ENCODE peak calls at places on chromosomes 2 and 18, in four cellular contexts. J is uterus, V is heart left ventricle, X is stomach. O is an unnamed sample. For H3K4me1, the result is how much of the 10 kb centered on the place peaks cover.

GRCh38 chr2:85135066-85135914 is 2.1 kb downstream of the TCF7L1 start:
- DNase-seq in J (no peak), V (no peak), X (no peak), O (no peak)

GRCh38 chr2:213279961-213280360 is 4.3 kb upstream of the SPAG16 start:
- DNase-seq in J (peak), V (no peak), X (no peak), O (no peak)

GRCh38 chr2:28906376-28906775 is 11.9 kb downstream of the WDR43 start:
- DNase-seq in J (no peak), V (no peak), X (no peak), O (no peak)

GRCh38 chr2:6679481-6679880 is 186.2 kb downstream of the CMPK2 start:
- DNase-seq in J (no peak), V (no peak), X (no peak), O (no peak)

GRCh38 chr2:229376866-229377265 is 105.8 kb upstream of the PID1 start:
- DNase-seq in J (no peak), V (no peak), X (no peak), O (no peak)

GRCh38 chr18:49561377-49562193 is at the start of gene LIPG:
- DNase-seq in J (no peak), V (no peak), X (peak), O (peak)

GRCh38 chr18:21386523-21387240 is 144.7 kb downstream of the GREB1L start:
- DNase-seq in J (no peak), V (no peak), X (no peak), O (no peak)

GRCh38 chr2:127197475-127198385 is 22.4 kb downstream of the CYP27C1 start:
- DNase-seq in J (no peak), V (no peak), X (peak), O (peak)

GRCh38 chr2:233846387-233847247 is 7.7 kb downstream of the HJURP start:
- DNase-seq in J (no peak), V (no peak), X (peak), O (no peak)

GRCh38 chr18:50973367-50974126 is 5.7 kb downstream of the ELAC1 start:
- DNase-seq in J (no peak), V (no peak), X (no peak), O (peak)

GRCh38 chr2:144261336-144261735 is 258.6 kb downstream of the ZEB2 start:
- DNase-seq in J (no peak), V (no peak), X (no peak), O (no peak)

GRCh38 chr18:31396796-31397195 is 20.2 kb downstream of the DSG4 start:
- DNase-seq in J (no peak), V (no peak), X (no peak), O (no peak)

GRCh38 chr2:66080136-66080535 is 354.8 kb upstream of the MEIS1 start:
- DNase-seq in J (no peak), V (no peak), X (no peak), O (no peak)

GRCh38 chr18:77107218-77107815 is 25.3 kb downstream of the MBP start:
- DNase-seq in J (peak), V (no peak), X (no peak), O (peak)

GRCh38 chr2:37488911-37489310 is 144.5 kb downstream of the QPCT start:
- DNase-seq in J (no peak), V (no peak), X (no peak), O (no peak)

GRCh38 chr2:44713170-44713569 is 228.3 kb upstream of the SIX3 start:
- DNase-seq in J (no peak), V (no peak), X (no peak), O (no peak)

GRCh38 chr2:36486546-36487044 is 111.4 kb downstream of the FEZ2 start:
- DNase-seq in J (no peak), V (no peak), X (no peak), O (no peak)

GRCh38 chr2:240816584-240817495 is 3.2 kb downstream of the KIF1A start:
- DNase-seq in J (no peak), V (no peak), X (no peak), O (no peak)

GRCh38 chr2:227821043-227821942 is 7.7 kb downstream of the CCL20 start:
- DNase-seq in J (no peak), V (no peak), X (peak), O (no peak)

GRCh38 chr2:102065675-102066252 is 74.0 kb downstream of the IL1R2 start:
- DNase-seq in J (peak), V (no peak), X (peak), O (peak)

DNA sequence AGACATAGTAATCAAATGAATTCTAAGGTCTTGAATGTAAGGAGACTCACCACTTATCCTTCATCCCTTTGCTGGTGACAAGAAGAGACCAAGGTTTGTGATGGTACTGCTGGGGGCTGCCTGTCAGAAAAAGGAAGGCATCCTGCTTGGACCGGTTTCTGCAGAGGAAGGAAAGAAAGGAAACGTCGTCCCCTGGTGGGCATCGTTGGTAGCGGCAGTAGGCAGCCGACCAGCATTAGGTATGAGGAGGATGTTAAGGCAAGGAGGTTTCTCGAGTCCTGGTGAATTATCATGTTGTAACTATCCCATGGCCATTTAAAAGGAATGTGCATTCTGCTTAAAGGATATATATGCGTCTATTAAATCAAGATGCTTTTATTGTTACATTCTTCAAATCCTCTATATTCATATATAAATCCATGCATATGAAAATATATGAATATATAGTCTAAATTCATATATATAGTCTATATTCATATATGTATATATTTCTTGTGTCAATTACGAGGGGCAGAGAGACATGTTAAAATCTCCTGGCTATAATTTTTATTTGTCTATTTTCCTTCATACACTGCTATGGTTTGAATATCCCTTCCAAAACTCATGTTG is 94.4 kb upstream of the TGFA start:
- DNase-seq in J (no peak), V (peak), X (peak), O (no peak)
- H3K4me1 ChIP-seq in J (under half), V (under half), X (under half), O (under half)

GRCh38 chr18:11872479-11873136 is 21.4 kb downstream of the CHMP1B start:
- DNase-seq in J (no peak), V (no peak), X (peak), O (peak)
- TF ChIP-seq CTCF in J (no peak), V (peak), X (no peak), O (peak)

DNA sequence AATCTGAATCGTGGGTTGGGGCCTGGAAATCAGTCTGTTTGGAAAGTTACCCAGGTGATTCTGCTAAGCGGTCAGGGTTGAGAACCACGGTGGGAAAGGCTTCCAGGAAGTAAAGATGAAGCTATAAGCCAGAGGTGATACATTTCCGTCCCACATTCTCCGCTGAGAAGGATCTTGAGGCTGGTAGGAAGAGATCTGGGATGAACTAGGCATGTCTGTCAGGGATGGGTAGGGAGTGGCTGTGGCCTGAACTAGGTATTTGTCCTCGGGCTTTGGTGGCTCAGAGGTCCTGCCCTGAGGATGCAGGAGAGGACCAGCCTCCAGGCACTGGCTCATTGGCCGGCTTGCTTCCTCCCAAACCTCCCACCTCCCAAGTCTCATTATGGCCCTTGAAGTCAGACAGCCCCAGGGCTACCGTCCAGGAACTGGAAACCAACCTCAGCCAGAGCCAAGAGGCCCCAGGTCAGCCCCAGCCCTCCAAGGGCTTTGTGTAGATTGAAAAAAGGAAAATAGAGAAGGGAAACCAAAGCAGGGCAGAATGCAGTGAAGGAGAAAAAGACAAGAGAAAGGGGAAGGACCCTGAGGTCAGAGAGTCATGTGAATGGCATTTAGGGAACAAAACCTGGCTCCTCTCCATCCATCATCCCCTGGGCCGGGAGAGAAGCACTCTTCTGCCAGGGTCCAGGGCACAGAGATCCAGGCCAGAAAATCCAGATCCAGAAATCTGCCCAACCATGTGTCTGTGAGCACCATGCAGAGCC is 119.5 kb downstream of the ZFP36L2 start:
- DNase-seq in J (no peak), V (peak), X (no peak), O (no peak)
- H3K4me1 ChIP-seq in J (under half), V (under half), X (under half), O (under half)

GRCh38 chr2:23617167-23617787 is 232.3 kb downstream of the KLHL29 start:
- DNase-seq in J (peak), V (peak), X (no peak), O (peak)
- TF ChIP-seq CTCF in J (peak), V (peak), X (no peak), O (peak)